ENCODE peak calls at places on chromosomes 1 and 21, in six cellular contexts. One of them, this sample, is unnamed.

GRCh38 chr1:232958067-232958466 is 7.7 kb downstream of the NTPCR start:
- DNase-seq in effector memory CD8-positive, alpha-beta T cell: no peak
- DNase-seq in cardiac fibroblast: no peak
- DNase-seq in HFF-Myc: no peak
- DNase-seq in NAMALWA: no peak
- DNase-seq in AG08395: no peak
- DNase-seq in this sample: no peak

GRCh38 chr21:28834335-28835238 is 158.1 kb downstream of the LTN1 start:
- DNase-seq in cardiac fibroblast: no peak
- DNase-seq in AG08395: no peak
- DNase-seq in HFF-Myc: no peak
- DNase-seq in NAMALWA: no peak
- DNase-seq in effector memory CD8-positive, alpha-beta T cell: no peak
- DNase-seq in this sample: no peak

GRCh38 chr1:1151306-1151705 is 22.4 kb upstream of the TTLL10 start:
- DNase-seq in AG08395: no peak
- DNase-seq in NAMALWA: no peak
- DNase-seq in effector memory CD8-positive, alpha-beta T cell: no peak
- DNase-seq in cardiac fibroblast: no peak
- DNase-seq in HFF-Myc: no peak
- DNase-seq in this sample: no peak

GRCh38 chr1:182833271-182833670 is 5.9 kb upstream of the DHX9 start:
- DNase-seq in AG08395: no peak
- DNase-seq in effector memory CD8-positive, alpha-beta T cell: no peak
- DNase-seq in cardiac fibroblast: peak
- DNase-seq in NAMALWA: no peak
- DNase-seq in HFF-Myc: no peak
- DNase-seq in this sample: no peak

GRCh38 chr21:29801122-29801521 is 138.7 kb downstream of the GRIK1 start:
- DNase-seq in AG08395: no peak
- DNase-seq in NAMALWA: no peak
- DNase-seq in HFF-Myc: no peak
- DNase-seq in effector memory CD8-positive, alpha-beta T cell: no peak
- DNase-seq in cardiac fibroblast: no peak
- DNase-seq in this sample: no peak

GRCh38 chr1:216749219-216749618 is 26.0 kb upstream of the ESRRG start:
- DNase-seq in NAMALWA: no peak
- DNase-seq in AG08395: no peak
- DNase-seq in effector memory CD8-positive, alpha-beta T cell: no peak
- DNase-seq in cardiac fibroblast: no peak
- DNase-seq in HFF-Myc: no peak
- DNase-seq in this sample: no peak

GRCh38 chr1:109091196-109092193 is 931 bp downstream of the TMEM167B start:
- DNase-seq in AG08395: peak
- DNase-seq in NAMALWA: peak
- DNase-seq in HFF-Myc: no peak
- DNase-seq in effector memory CD8-positive, alpha-beta T cell: no peak
- DNase-seq in cardiac fibroblast: peak
- DNase-seq in this sample: no peak

GRCh38 chr1:45583666-45584350 is at the start of gene NASP:
- DNase-seq in cardiac fibroblast: peak
- DNase-seq in AG08395: peak
- DNase-seq in HFF-Myc: peak
- DNase-seq in NAMALWA: peak
- DNase-seq in effector memory CD8-positive, alpha-beta T cell: peak
- DNase-seq in this sample: peak

GRCh38 chr1:174775621-174776020 is 224.1 kb upstream of the CACYBP start:
- DNase-seq in effector memory CD8-positive, alpha-beta T cell: no peak
- DNase-seq in AG08395: no peak
- DNase-seq in cardiac fibroblast: no peak
- DNase-seq in HFF-Myc: no peak
- DNase-seq in NAMALWA: no peak
- DNase-seq in this sample: no peak

GRCh38 chr21:41816583-41817165 is 49.8 kb upstream of the RIPK4 start:
- DNase-seq in NAMALWA: peak
- DNase-seq in HFF-Myc: peak
- DNase-seq in AG08395: peak
- DNase-seq in cardiac fibroblast: peak
- DNase-seq in effector memory CD8-positive, alpha-beta T cell: peak
- DNase-seq in this sample: peak